ENCODE peak calls at places on chromosomes 12 and 14, in eight cellular contexts. A is putamen; C is sigmoid colon; Y is NCI-H69; K is GM18507; F is psoas muscle; M is RPMI7951; O is activated effector memory CD4-positive, alpha-beta T cell treated with Interleukin-2 at 50 U/mL for 16 hours. L is an unnamed sample.

GRCh38 chr14:23175823-23176222 is 7.6 kb downstream of the SLC7A8 start:
- DNase-seq in A (no peak), C (no peak), Y (peak), K (no peak), F (no peak), M (no peak), O (no peak), L (no peak)

GRCh38 chr14:34693228-34693939 is 21.0 kb downstream of the CFL2 start:
- DNase-seq in A (no peak), C (no peak), Y (peak), K (no peak), F (peak), M (peak), O (no peak), L (no peak)

GRCh38 chr12:82818276-82819035 is 131.8 kb downstream of the TMTC2 start:
- DNase-seq in A (no peak), C (no peak), Y (no peak), K (no peak), F (no peak), M (no peak), O (no peak), L (no peak)

GRCh38 chr14:56494167-56494566 is 85.4 kb upstream of the TMEM260 start:
- DNase-seq in A (no peak), C (no peak), Y (peak), K (no peak), F (no peak), M (no peak), O (no peak), L (peak)

GRCh38 chr14:100594625-100594951 is 7.4 kb upstream of the BEGAIN start:
- DNase-seq in A (no peak), C (peak), Y (no peak), K (no peak), F (peak), M (no peak), O (no peak), L (no peak)

GRCh38 chr12:121170581-121171260 is 38.0 kb downstream of the P2RX7 start:
- DNase-seq in A (no peak), C (no peak), Y (no peak), K (no peak), F (no peak), M (peak), O (no peak), L (no peak)

GRCh38 chr14:55317503-55317902 is 46.3 kb downstream of the FBXO34 start:
- DNase-seq in A (no peak), C (no peak), Y (no peak), K (no peak), F (no peak), M (no peak), O (no peak), L (no peak)

GRCh38 chr12:48969160-48969771 is 2.3 kb downstream of the WNT10B start:
- DNase-seq in A (no peak), C (no peak), Y (peak), K (no peak), F (no peak), M (no peak), O (no peak), L (no peak)

GRCh38 chr14:39169541-39169900 is 612 bp downstream of the TRAPPC6B start:
- DNase-seq in A (no peak), C (no peak), Y (peak), K (no peak), F (no peak), M (no peak), O (no peak), L (no peak)

GRCh38 chr14:89256273-89256672 is 160.8 kb downstream of the FOXN3 start:
- DNase-seq in A (no peak), C (no peak), Y (no peak), K (no peak), F (no peak), M (no peak), O (no peak), L (no peak)

GRCh38 chr14:23580152-23580926 is 1.7 kb upstream of the JPH4 start:
- DNase-seq in A (no peak), C (peak), Y (no peak), K (no peak), F (no peak), M (no peak), O (no peak), L (no peak)

L was measured in MG63.